ENCODE peak calls at places on chromosomes 7 and 10, in four cellular contexts. T is PC-3, Z is GM23338, N is HCT116. E is an unnamed sample.

GRCh38 chr7:137768371-137768770 is 78.4 kb downstream of the DGKI start:
- DNase-seq in T (no peak), Z (no peak), N (no peak), E (no peak)

GRCh38 chr10:104417629-104418292 is 64.1 kb downstream of the CFAP58 start:
- DNase-seq in T (no peak), Z (no peak), N (no peak), E (no peak)

GRCh38 chr7:80719261-80719660 is 80.8 kb downstream of the CD36 start:
- DNase-seq in T (peak; percentile 20), Z (no peak), N (no peak), E (no peak)

GRCh38 chr10:68202965-68203358 is 29.0 kb downstream of the ATOH7 start:
- DNase-seq in T (peak; percentile 79), Z (no peak), N (no peak), E (no peak)

GRCh38 chr10:18486444-18486843 is 164.9 kb downstream of the NSUN6 start:
- DNase-seq in T (no peak), Z (no peak), N (no peak), E (no peak)

GRCh38 chr7:79786187-79786586 is 332.7 kb upstream of the MAGI2 start:
- DNase-seq in T (no peak), Z (no peak), N (no peak), E (no peak)

GRCh38 chr7:22597845-22598244 is 97.9 kb upstream of the STEAP1B start:
- DNase-seq in T (peak; percentile 84), Z (no peak), N (no peak), E (no peak)

GRCh38 chr10:131790021-131790420 is 110.8 kb upstream of the PPP2R2D start:
- DNase-seq in T (peak; percentile 1), Z (no peak), N (peak; percentile 46), E (no peak)

GRCh38 chr10:104337527-104337984 is 709 bp downstream of the ITPRIP start:
- DNase-seq in T (peak; percentile 22), Z (peak; percentile 77), N (no peak), E (peak; percentile 81)

GRCh38 chr10:128178319-128178937 is 52.2 kb upstream of the MKI67 start:
- DNase-seq in T (peak; percentile 54), Z (peak; percentile 83), N (peak; percentile 41), E (peak; percentile 64)

GRCh38 chr10:6314620-6315205 is 112.0 kb downstream of the PFKFB3 start:
- DNase-seq in T (peak; percentile 63), Z (no peak), N (no peak), E (no peak)

GRCh38 chr10:94133239-94133638 is 139.5 kb downstream of the PLCE1 start:
- DNase-seq in T (peak; percentile 55), Z (no peak), N (no peak), E (no peak)

GRCh38 chr10:72808001-72808400 is 85.5 kb upstream of the OIT3 start:
- DNase-seq in T (no peak), Z (no peak), N (no peak), E (no peak)

GRCh38 chr7:132836746-132837145 is 245.1 kb downstream of the CHCHD3 start:
- DNase-seq in T (peak; percentile 16), Z (no peak), N (no peak), E (no peak)

GRCh38 chr7:109522585-109522984 is 952.9 kb downstream of the DNAJB9 start:
- DNase-seq in T (no peak), Z (no peak), N (no peak), E (no peak)

GRCh38 chr7:130365093-130365492 is 15.2 kb upstream of the CPA1 start:
- DNase-seq in T (no peak), Z (no peak), N (no peak), E (no peak)

GRCh38 chr10:133388973-133389818 is 4.8 kb upstream of the MTG1 start:
- DNase-seq in T (no peak), Z (no peak), N (no peak), E (no peak)

GRCh38 chr10:104209575-104210198 is 22.5 kb downstream of the CFAP43 start:
- DNase-seq in T (peak; percentile 55), Z (peak; percentile 79), N (peak; percentile 41), E (peak; percentile 73)

GRCh38 chr7:116441534-116441933 is 58.0 kb upstream of the CAV2 start:
- DNase-seq in T (no peak), Z (no peak), N (no peak), E (no peak)

GRCh38 chr7:43637114-43637806 is 54.4 kb downstream of the STK17A start:
- DNase-seq in T (peak; percentile 50), Z (no peak), N (no peak), E (no peak)

GRCh38 chr7:69108041-69108440 is 490.2 kb upstream of the AUTS2 start:
- DNase-seq in T (no peak), Z (peak; percentile 16), N (no peak), E (peak; percentile 11)

GRCh38 chr7:24737281-24737680 is 20.0 kb downstream of the GSDME start:
- DNase-seq in T (no peak), Z (no peak), N (no peak), E (no peak)

GRCh38 chr7:80346704-80347103 is 165.2 kb downstream of the GNAT3 start:
- DNase-seq in T (peak; percentile 88), Z (no peak), N (peak; percentile 41), E (no peak)

GRCh38 chr10:110568055-110568735 is 700 bp downstream of the SMC3 start:
- DNase-seq in T (peak; percentile 7), Z (peak; percentile 67), N (no peak), E (peak; percentile 80)

GRCh38 chr7:143390098-143390772 is 9.1 kb downstream of the ZYX start:
- DNase-seq in T (no peak), Z (no peak), N (no peak), E (no peak)

GRCh38 chr7:117034851-117035462 is 81.7 kb downstream of the ST7 start:
- DNase-seq in T (no peak), Z (no peak), N (no peak), E (no peak)

GRCh38 chr10:4532976-4533375 is 293.0 kb upstream of the AKR1E2 start:
- DNase-seq in T (no peak), Z (no peak), N (no peak), E (no peak)

GRCh38 chr7:132666786-132667185 is 90.5 kb upstream of the PLXNA4 start:
- DNase-seq in T (no peak), Z (no peak), N (no peak), E (no peak)

GRCh38 chr10:21184216-21184615 is 287.1 kb upstream of the NEBL start:
- DNase-seq in T (peak; percentile 75), Z (no peak), N (no peak), E (no peak)

GRCh38 chr10:78778446-78779338 is 290.1 kb upstream of the ZMIZ1 start:
- DNase-seq in T (peak; percentile 77), Z (no peak), N (no peak), E (no peak)

GRCh38 chr7:45881759-45882464 is 6.4 kb upstream of the IGFBP1 start:
- DNase-seq in T (no peak), Z (no peak), N (no peak), E (no peak)

GRCh38 chr7:41629711-41630111 is 73.2 kb downstream of the INHBA start:
- DNase-seq in T (no peak), Z (peak; percentile 16), N (no peak), E (no peak)

GRCh38 chr7:108561047-108561619 is 8.4 kb downstream of the THAP5 start:
- DNase-seq in T (no peak), Z (no peak), N (no peak), E (no peak)

GRCh38 chr7:143974457-143974856 is 19.8 kb downstream of the OR2F1 start:
- DNase-seq in T (peak; percentile 82), Z (no peak), N (no peak), E (no peak)

GRCh38 chr10:131021967-131022366 is 289.6 kb downstream of the TCERG1L start:
- DNase-seq in T (no peak), Z (no peak), N (no peak), E (no peak)

GRCh38 chr7:86643478-86644281 is at the start of gene GRM3:
- DNase-seq in T (no peak), Z (peak; percentile 91), N (no peak), E (peak; percentile 96)

GRCh38 chr7:122970740-122971725 is 24.5 kb downstream of the TAS2R16 start:
- DNase-seq in T (peak; percentile 35), Z (no peak), N (no peak), E (no peak)

GRCh38 chr7:51142741-51143390 is 173.7 kb downstream of the COBL start:
- DNase-seq in T (no peak), Z (peak; percentile 12), N (no peak), E (no peak)

GRCh38 chr7:51144178-51144577 is 172.4 kb downstream of the COBL start:
- DNase-seq in T (no peak), Z (no peak), N (no peak), E (no peak)

GRCh38 chr7:51139796-51140195 is 176.8 kb downstream of the COBL start:
- DNase-seq in T (peak; percentile 71), Z (no peak), N (no peak), E (no peak)

GRCh38 chr7:51140203-51140938 is 176.2 kb downstream of the COBL start:
- DNase-seq in T (no peak), Z (no peak), N (no peak), E (peak; percentile 6)

DNA sequence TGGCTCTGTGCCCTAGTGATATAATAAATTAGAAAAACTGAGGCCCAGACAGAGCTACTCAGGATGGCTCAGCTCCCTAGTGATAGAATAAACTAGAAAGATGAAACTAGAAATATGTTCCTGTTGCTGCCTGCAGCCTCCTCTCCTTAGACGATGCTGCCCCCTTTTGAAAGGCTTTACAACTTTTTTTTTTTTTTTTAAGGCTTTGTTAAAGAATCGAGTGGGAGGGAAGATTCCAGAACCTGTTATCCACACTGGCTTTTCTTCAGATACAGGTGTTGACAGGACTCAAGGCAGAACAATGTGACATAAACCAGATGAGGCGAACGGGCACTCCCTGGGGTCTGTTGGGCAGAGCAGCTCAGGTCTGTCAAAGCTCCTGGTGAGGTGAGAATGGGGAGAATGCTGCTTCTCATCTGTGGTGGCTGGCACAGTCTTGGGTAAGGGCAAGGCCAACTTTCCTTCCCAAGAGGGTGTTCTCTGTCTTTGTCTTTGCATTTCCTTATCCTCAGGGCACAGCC is 175.1 kb downstream of the COBL start:
- DNase-seq in T (peak; percentile 60), Z (peak; percentile 75), N (no peak), E (peak; percentile 59)
- TF ChIP-seq EZH2phosphoT487 in T (no peak), Z (no peak), N (no peak), E (no peak)

GRCh38 chr10:7526017-7526400 is 115.2 kb upstream of the SFMBT2 start:
- DNase-seq in T (no peak), Z (peak; percentile 30), N (no peak), E (no peak)
- TF ChIP-seq CTCF in T (no peak), Z (peak; percentile 26), N (no peak), E (no peak)

DNA sequence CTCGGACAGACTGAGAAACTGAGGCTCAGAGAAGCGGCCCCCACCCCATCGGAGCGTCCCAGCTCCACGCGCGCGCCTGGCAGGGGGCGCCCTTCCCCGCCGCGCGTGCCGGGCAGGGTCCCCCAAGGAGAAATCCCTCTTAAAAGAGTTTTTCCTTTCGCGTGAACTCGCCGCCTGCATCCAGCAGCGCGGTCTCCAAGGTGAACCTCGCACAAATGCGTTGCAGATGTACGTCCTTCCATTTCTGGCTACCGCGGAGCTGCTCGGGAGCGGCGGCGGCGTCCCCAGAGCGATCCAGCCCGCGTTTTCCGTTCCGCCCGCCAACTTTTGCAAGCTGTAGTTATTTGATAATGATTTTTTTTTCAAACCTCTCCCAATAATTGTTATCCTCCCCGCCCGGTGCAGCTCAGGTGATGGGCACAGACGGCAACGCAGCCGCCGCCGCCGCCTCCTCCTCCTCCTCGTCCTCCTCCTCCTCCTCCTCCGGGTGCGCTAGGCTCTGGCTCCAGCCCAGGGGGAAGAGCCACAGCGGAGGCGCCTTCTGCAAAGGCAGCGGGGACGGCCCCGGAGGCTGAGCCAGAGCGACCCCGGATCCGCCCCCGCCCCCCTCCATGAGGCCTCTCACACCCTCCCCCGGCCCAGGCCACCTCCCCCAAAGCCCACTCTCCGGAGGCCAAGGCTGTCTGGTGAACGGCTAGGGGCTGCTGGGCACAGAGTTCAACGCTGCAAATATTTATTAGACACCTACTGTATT is 74.0 kb upstream of the CUX1 start:
- DNase-seq in T (peak; percentile 49), Z (peak; percentile 85), N (no peak), E (peak; percentile 81)
- TF ChIP-seq EZH2 in T (no peak), Z (no peak), N (no peak), E (peak; percentile 49)

GRCh38 chr10:89119651-89120050 is 87.5 kb downstream of the CH25H start:
- DNase-seq in T (no peak), Z (peak; percentile 18), N (no peak), E (no peak)
- TF ChIP-seq EZH2phosphoT487 in T (no peak), Z (no peak), N (no peak), E (no peak)

E was measured in neural progenitor cell.